ENCODE peak calls at places on chromosomes 7 and 10, in nine cellular contexts. I is astrocyte, H is HepG2, E is ELF-1, Q is HCEC 1CT, B is WERI-Rb-1, M is mesenchymal stem cell, J is GM10248, S is NCI-H1694. N is an unnamed sample.

GRCh38 chr7:27424231-27424630 is 181.6 kb downstream of the EVX1 start:
- DNase-seq in I (no peak), H (no peak), E (no peak), Q (no peak), B (no peak), M (no peak), J (no peak), S (no peak), N (peak; percentile 51)

GRCh38 chr7:141360414-141360760 is 190.8 kb upstream of the AGK start:
- DNase-seq in I (no peak), H (no peak), E (peak; percentile 25), Q (no peak), B (no peak), M (no peak), J (no peak), S (no peak), N (no peak)

GRCh38 chr10:35572583-35572982 is 32.6 kb upstream of the GJD4 start:
- DNase-seq in I (no peak), H (no peak), E (no peak), Q (peak; percentile 64), B (no peak), M (peak; percentile 9), J (no peak), S (no peak), N (no peak)

GRCh38 chr10:797179-797578 is 107.7 kb upstream of the DIP2C start:
- DNase-seq in I (no peak), H (no peak), E (no peak), Q (no peak), B (no peak), M (no peak), J (no peak), S (no peak), N (no peak)

GRCh38 chr10:48493083-48493871 is 111.6 kb downstream of the ARHGAP22 start:
- DNase-seq in I (no peak), H (no peak), E (no peak), Q (no peak), B (no peak), M (no peak), J (no peak), S (peak; percentile 40), N (no peak)

GRCh38 chr7:20607216-20607615 is 8.3 kb upstream of the ABCB5 start:
- DNase-seq in I (no peak), H (no peak), E (no peak), Q (no peak), B (no peak), M (peak; percentile 56), J (no peak), S (no peak), N (no peak)

GRCh38 chr7:17374654-17375053 is 76.2 kb downstream of the AHR start:
- DNase-seq in I (no peak), H (no peak), E (no peak), Q (no peak), B (no peak), M (no peak), J (no peak), S (no peak), N (peak; percentile 35)

GRCh38 chr10:78974409-78975317 is 94.1 kb upstream of the ZMIZ1 start:
- DNase-seq in I (peak; percentile 91), H (peak; percentile 76), E (peak; percentile 86), Q (peak; percentile 94), B (peak; percentile 78), M (peak; percentile 99), J (peak; percentile 62), S (peak; percentile 77), N (peak; percentile 71)

GRCh38 chr10:87734987-87735827 is 75.5 kb downstream of the PAPSS2 start:
- DNase-seq in I (peak; percentile 30), H (peak; percentile 25), E (peak; percentile 86), Q (peak; percentile 39), B (peak; percentile 66), M (peak; percentile 64), J (peak; percentile 61), S (no peak), N (peak; percentile 34)

GRCh38 chr10:67519434-67519833 is 176.6 kb downstream of the CTNNA3 start:
- DNase-seq in I (no peak), H (no peak), E (no peak), Q (no peak), B (no peak), M (no peak), J (no peak), S (no peak), N (no peak)

GRCh38 chr7:105654994-105655900 is 74.0 kb upstream of the EFCAB10 start:
- DNase-seq in I (peak; percentile 51), H (no peak), E (peak; percentile 94), Q (no peak), B (peak; percentile 81), M (peak; percentile 57), J (no peak), S (no peak), N (peak; percentile 67)

GRCh38 chr10:63161592-63161991 is 28.5 kb downstream of the NRBF2 start:
- DNase-seq in I (no peak), H (no peak), E (no peak), Q (no peak), B (no peak), M (no peak), J (no peak), S (no peak), N (no peak)

N was measured in T47D.